ENCODE peak calls at places on chromosomes 12 and 14, in eight cellular contexts. Q, K, X, H, O, A, N and P are unnamed samples.
A peak's percentile ranks its signal among the peaks of the same experiment; 100 is the strongest.

GRCh38 chr12:124804011-124804621 is 59.5 kb downstream of the SCARB1 start:
- DNase-seq in Q (peak; percentile 73), A (peak; percentile 33), N (peak; percentile 63), O (no peak), X (no peak), K (peak; percentile 53), H (peak; percentile 33), P (no peak)

GRCh38 chr12:109915171-109916040 is 15.3 kb downstream of the TCHP start:
- DNase-seq in K (no peak), H (no peak), N (no peak), A (peak; percentile 94), O (no peak), X (no peak), Q (no peak), P (no peak)

GRCh38 chr14:50772361-50772760 is 58.6 kb downstream of the NIN start:
- DNase-seq in Q (no peak), X (no peak), K (no peak), N (no peak), H (peak; percentile 97), O (no peak), A (no peak), P (no peak)

GRCh38 chr12:124509676-124510300 is 57.6 kb downstream of the NCOR2 start:
- DNase-seq in N (no peak), X (no peak), A (peak; percentile 66), K (peak; percentile 57), O (peak; percentile 94), Q (no peak), H (peak; percentile 73), P (no peak)

GRCh38 chr12:114369088-114369487 is 36.9 kb downstream of the TBX5 start:
- DNase-seq in K (no peak), H (peak; percentile 12), X (no peak), N (no peak), O (no peak), A (no peak), Q (no peak), P (no peak)

GRCh38 chr12:52713960-52714886 is 10.9 kb upstream of the KRT77 start:
- DNase-seq in H (no peak), N (no peak), X (no peak), O (peak; percentile 49), K (no peak), A (no peak), Q (no peak), P (no peak)

GRCh38 chr12:54749191-54749818 is 101.1 kb upstream of the DCD start:
- DNase-seq in N (no peak), H (peak; percentile 57), K (peak; percentile 69), A (no peak), X (no peak), O (peak; percentile 64), Q (no peak), P (peak; percentile 19)

GRCh38 chr14:55153951-55154350 is 24.9 kb downstream of the LGALS3 start:
- DNase-seq in H (no peak), K (no peak), A (no peak), N (no peak), X (no peak), O (no peak), Q (no peak), P (no peak)

GRCh38 chr14:91415794-91416743 is 1.6 kb downstream of the CCDC88C start:
- DNase-seq in N (no peak), H (no peak), K (peak; percentile 79), X (no peak), Q (no peak), O (no peak), A (no peak), P (peak; percentile 51)

GRCh38 chr14:22781606-22782000 is 15.1 kb downstream of the OXA1L start:
- DNase-seq in H (peak; percentile 47), K (no peak), X (no peak), A (no peak), Q (no peak), N (no peak), O (no peak), P (no peak)

GRCh38 chr14:85280074-85280473 is 249.9 kb upstream of the FLRT2 start:
- DNase-seq in N (no peak), H (peak; percentile 16), A (no peak), Q (no peak), K (no peak), X (no peak), O (no peak), P (no peak)

GRCh38 chr14:63650336-63650952 is 8.8 kb upstream of the WDR89 start:
- DNase-seq in H (no peak), X (no peak), O (no peak), A (peak; percentile 51), N (no peak), Q (peak; percentile 77), K (no peak), P (no peak)

GRCh38 chr14:45085004-45085403 is 1.1 kb downstream of the PRPF39 start:
- DNase-seq in A (no peak), H (peak; percentile 60), O (peak; percentile 14), N (no peak), Q (no peak), X (no peak), K (peak; percentile 30), P (no peak)

GRCh38 chr14:42140001-42140400 is 533.3 kb downstream of the LRFN5 start:
- DNase-seq in H (peak; percentile 30), A (no peak), N (no peak), O (no peak), X (no peak), K (no peak), Q (no peak), P (no peak)

GRCh38 chr14:99559286-99559990 is 44.6 kb downstream of the CCDC85C start:
- DNase-seq in N (no peak), O (no peak), X (no peak), A (no peak), K (no peak), H (no peak), Q (no peak), P (no peak)

GRCh38 chr12:21992823-21993222 is 51.6 kb upstream of the ABCC9 start:
- DNase-seq in Q (no peak), O (no peak), N (no peak), K (peak; percentile 78), H (peak; percentile 15), A (no peak), X (no peak), P (peak; percentile 73)

GRCh38 chr14:73620268-73620667 is 8.0 kb downstream of the ACOT6 start:
- DNase-seq in N (no peak), H (no peak), A (no peak), O (no peak), Q (no peak), K (no peak), X (no peak), P (no peak)
- TF ChIP-seq CTCF in N (no peak), H (no peak), A (no peak), O (no peak), Q (no peak), K (no peak), X (no peak), P (no peak)

DNA sequence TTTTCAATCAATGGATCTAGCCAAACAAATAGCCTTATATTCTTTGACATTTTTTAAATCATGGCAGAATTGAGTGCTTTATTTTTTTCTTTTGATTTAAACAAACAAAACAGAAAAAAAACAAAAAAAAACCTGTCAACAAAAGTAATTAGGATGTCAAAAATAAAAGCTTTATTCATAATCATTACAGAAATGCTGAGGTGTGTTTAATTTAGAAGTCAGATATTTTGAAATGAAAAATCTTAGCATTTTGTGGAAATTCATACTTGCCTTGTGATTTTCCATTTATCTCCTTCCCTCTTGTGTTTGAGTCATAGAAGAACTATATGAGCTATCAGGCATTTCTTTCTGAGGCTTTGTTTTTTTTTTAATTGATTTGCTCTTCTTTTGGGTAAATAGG is 387.0 kb upstream of the STXBP6 start:
- DNase-seq in N (no peak), H (no peak), Q (no peak), O (no peak), K (no peak), A (no peak), X (no peak), P (no peak)
- TF ChIP-seq CTCF in N (no peak), H (no peak), Q (no peak), O (no peak), K (no peak), A (no peak), X (no peak), P (no peak)

DNA sequence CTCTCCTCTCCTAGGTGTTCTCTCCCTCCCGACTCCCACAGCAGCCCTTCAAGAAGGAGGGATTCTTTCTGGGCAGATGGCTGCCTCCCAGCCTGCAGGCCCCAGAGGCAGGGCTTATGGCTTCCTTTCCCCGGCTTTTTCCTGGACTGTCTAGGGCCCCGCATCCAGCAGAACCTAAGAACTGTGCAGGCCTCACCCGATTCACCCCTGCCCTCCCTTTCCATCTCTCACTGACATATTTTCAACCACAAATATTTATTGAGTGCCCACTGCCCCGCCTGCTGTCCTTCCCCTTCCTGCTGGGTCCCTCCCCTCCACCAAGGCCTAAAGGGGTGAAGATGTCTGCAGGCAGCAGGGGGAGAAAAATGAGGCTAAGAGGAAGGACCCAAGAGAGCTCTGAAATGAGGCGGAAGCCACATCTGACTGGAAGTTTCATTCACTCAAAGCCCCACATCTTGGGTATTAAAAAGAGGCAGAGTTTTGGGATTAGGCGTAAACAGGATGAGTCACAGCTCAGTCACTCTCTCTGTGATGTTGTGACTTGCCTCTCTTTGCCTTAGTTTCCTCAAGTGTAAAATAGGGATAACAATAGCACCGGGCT is 2.9 kb downstream of the SCNN1A start:
- DNase-seq in H (peak; percentile 88), A (no peak), Q (peak; percentile 74), X (no peak), O (no peak), K (peak; percentile 96), N (peak; percentile 68), P (peak; percentile 56)
- TF ChIP-seq CTCF in H (no peak), A (no peak), Q (no peak), X (no peak), O (no peak), K (no peak), N (no peak), P (no peak)

GRCh38 chr12:57096748-57097553 is 8.0 kb downstream of the NAB2 start:
- DNase-seq in O (no peak), H (no peak), K (no peak), N (no peak), Q (no peak), A (no peak), X (no peak), P (no peak)

GRCh38 chr12:57095440-57095839 is 6.5 kb downstream of the NAB2 start:
- DNase-seq in K (no peak), Q (no peak), H (no peak), N (no peak), O (no peak), A (no peak), X (no peak), P (no peak)

GRCh38 chr12:57097554-57097835 is 8.6 kb downstream of the NAB2 start:
- DNase-seq in A (no peak), K (peak; percentile 85), O (no peak), H (peak; percentile 31), N (no peak), X (no peak), Q (no peak), P (no peak)

GRCh38 chr12:57094194-57095160 is 5.6 kb downstream of the NAB2 start:
- DNase-seq in H (no peak), A (no peak), Q (no peak), O (no peak), K (no peak), N (no peak), X (no peak), P (no peak)

DNA sequence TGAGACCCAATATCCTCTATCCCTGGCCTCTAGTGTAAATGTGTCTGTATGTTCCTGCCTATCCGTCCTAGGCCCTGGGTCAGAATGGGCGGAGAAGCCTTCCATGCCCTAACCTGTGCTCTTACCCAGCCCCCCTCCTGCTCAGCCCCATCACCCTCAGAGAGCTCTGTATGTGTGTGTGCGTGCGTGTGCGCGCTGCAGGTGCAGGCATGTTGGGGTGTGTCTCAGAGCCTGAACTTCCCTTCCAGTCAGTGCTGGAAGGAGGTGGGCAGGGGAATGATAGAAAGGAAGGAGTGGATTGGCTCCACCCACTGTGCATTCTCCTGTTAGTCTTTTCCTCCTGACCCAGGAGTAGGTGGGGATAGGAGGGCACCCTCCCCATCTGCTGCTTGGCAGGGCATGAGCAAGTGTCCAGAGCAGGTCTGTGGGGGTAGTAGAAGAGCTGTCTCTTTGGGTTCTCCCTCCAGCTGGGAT is 7.2 kb downstream of the NAB2 start:
- DNase-seq in K (no peak), X (no peak), O (no peak), Q (no peak), A (no peak), H (peak; percentile 25), N (no peak), P (peak; percentile 42)
- TF ChIP-seq CTCF in K (no peak), X (no peak), O (no peak), Q (no peak), A (no peak), H (no peak), N (no peak), P (no peak)